ENCODE peak calls at places on chromosomes 12 and 14, in ten cellular contexts. U, K, J, M, I, C, L, P, S and F are unnamed samples.

GRCh38 chr14:39228509-39229221 is 5.0 kb upstream of the MIA2 start:
- DNase-seq in U (no peak), K (no peak), J (no peak), M (no peak), I (no peak), C (peak; percentile 6), L (no peak), P (no peak), S (no peak), F (no peak)

GRCh38 chr14:77037886-77038511 is 9.5 kb upstream of the IRF2BPL start:
- DNase-seq in U (no peak), K (no peak), J (no peak), M (no peak), I (no peak), C (peak; percentile 48), L (peak; percentile 51), P (no peak), S (no peak), F (no peak)

GRCh38 chr14:79051009-79051710 is 881.0 kb downstream of the NRXN3 start:
- DNase-seq in U (no peak), K (no peak), J (no peak), M (no peak), I (no peak), C (no peak), L (no peak), P (no peak), S (no peak), F (no peak)

GRCh38 chr12:132754555-132754954 is 7.1 kb downstream of the ANKLE2 start:
- DNase-seq in U (no peak), K (no peak), J (no peak), M (no peak), I (no peak), C (no peak), L (no peak), P (no peak), S (no peak), F (no peak)

GRCh38 chr12:68154768-68155167 is 4.8 kb downstream of the IFNG start:
- DNase-seq in U (no peak), K (no peak), J (no peak), M (no peak), I (no peak), C (no peak), L (no peak), P (no peak), S (no peak), F (no peak)

GRCh38 chr12:46608431-46609280 is 217.1 kb downstream of the SLC38A4 start:
- DNase-seq in U (peak; percentile 57), K (no peak), J (no peak), M (peak; percentile 79), I (no peak), C (no peak), L (no peak), P (no peak), S (no peak), F (no peak)

GRCh38 chr14:75561013-75561432 is 17.4 kb upstream of the FLVCR2 start:
- DNase-seq in U (peak; percentile 38), K (peak; percentile 81), J (peak; percentile 54), M (peak; percentile 71), I (peak; percentile 45), C (no peak), L (peak; percentile 41), P (peak; percentile 84), S (no peak), F (peak; percentile 30)

GRCh38 chr12:24109381-24110039 is 160.0 kb upstream of the SOX5 start:
- DNase-seq in U (no peak), K (no peak), J (no peak), M (peak; percentile 43), I (no peak), C (no peak), L (no peak), P (no peak), S (no peak), F (no peak)

GRCh38 chr12:132108211-132108832 is 35.8 kb downstream of the DDX51 start:
- DNase-seq in U (no peak), K (no peak), J (no peak), M (no peak), I (no peak), C (no peak), L (no peak), P (no peak), S (no peak), F (no peak)

GRCh38 chr12:1594045-1594294 is 411 bp downstream of the FBXL14 start:
- DNase-seq in U (no peak), K (peak; percentile 65), J (no peak), M (no peak), I (no peak), C (peak; percentile 76), L (no peak), P (no peak), S (no peak), F (no peak)

GRCh38 chr12:117047810-117048584 is 51.2 kb downstream of the TESC start:
- DNase-seq in U (no peak), K (no peak), J (no peak), M (peak; percentile 8), I (no peak), C (no peak), L (no peak), P (no peak), S (no peak), F (no peak)

GRCh38 chr12:92927436-92928116 is 1.5 kb downstream of the EEA1 start:
- DNase-seq in U (peak; percentile 49), K (no peak), J (no peak), M (peak; percentile 78), I (no peak), C (no peak), L (no peak), P (no peak), S (no peak), F (no peak)

GRCh38 chr12:67740706-67741105 is 92.2 kb downstream of the DYRK2 start:
- DNase-seq in U (no peak), K (no peak), J (no peak), M (no peak), I (no peak), C (no peak), L (no peak), P (no peak), S (no peak), F (no peak)

GRCh38 chr12:100324498-100324897 is 32.4 kb upstream of the SLC17A8 start:
- DNase-seq in U (no peak), K (no peak), J (no peak), M (no peak), I (no peak), C (no peak), L (no peak), P (no peak), S (no peak), F (no peak)

GRCh38 chr14:73209943-73210342 is 27.4 kb upstream of the PAPLN start:
- DNase-seq in U (no peak), K (no peak), J (no peak), M (peak; percentile 72), I (no peak), C (no peak), L (no peak), P (no peak), S (no peak), F (no peak)

GRCh38 chr12:31726575-31726974 is 2.2 kb downstream of the AMN1 start:
- DNase-seq in U (no peak), K (no peak), J (no peak), M (no peak), I (no peak), C (no peak), L (no peak), P (no peak), S (no peak), F (no peak)

GRCh38 chr12:53696285-53696654 is 20.4 kb upstream of the ATP5MC2 start:
- DNase-seq in U (peak; percentile 50), K (peak; percentile 88), J (no peak), M (peak; percentile 83), I (peak; percentile 89), C (peak; percentile 19), L (no peak), P (peak; percentile 86), S (no peak), F (no peak)

GRCh38 chr12:43316506-43316905 is 235.5 kb downstream of the ADAMTS20 start:
- DNase-seq in U (no peak), K (no peak), J (no peak), M (no peak), I (no peak), C (no peak), L (no peak), P (no peak), S (no peak), F (no peak)

GRCh38 chr12:107983871-107984480 is 145.1 kb upstream of the WSCD2 start:
- DNase-seq in U (no peak), K (no peak), J (no peak), M (no peak), I (no peak), C (no peak), L (no peak), P (no peak), S (no peak), F (no peak)

GRCh38 chr14:72710212-72710611 is 183.7 kb downstream of the DPF3 start:
- DNase-seq in U (no peak), K (no peak), J (no peak), M (peak; percentile 18), I (peak; percentile 39), C (no peak), L (no peak), P (no peak), S (no peak), F (no peak)

GRCh38 chr12:112236386-112236785 is 111.0 kb downstream of the TRAFD1 start:
- DNase-seq in U (no peak), K (no peak), J (no peak), M (peak; percentile 3), I (no peak), C (no peak), L (no peak), P (no peak), S (no peak), F (no peak)

GRCh38 chr12:116202940-116203339 is 74.6 kb downstream of the MED13L start:
- DNase-seq in U (peak; percentile 25), K (no peak), J (no peak), M (no peak), I (no peak), C (no peak), L (no peak), P (no peak), S (no peak), F (no peak)

GRCh38 chr12:48977290-48978281 is 536 bp upstream of the WNT1 start:
- DNase-seq in U (no peak), K (peak; percentile 73), J (peak; percentile 91), M (peak; percentile 65), I (no peak), C (peak; percentile 74), L (peak; percentile 80), P (peak; percentile 62), S (peak; percentile 79), F (peak; percentile 58)

GRCh38 chr14:103199141-103199540 is 75.9 kb downstream of the TNFAIP2 start:
- DNase-seq in U (no peak), K (no peak), J (no peak), M (peak; percentile 64), I (no peak), C (no peak), L (no peak), P (no peak), S (no peak), F (no peak)

GRCh38 chr14:78399316-78399889 is 229.2 kb downstream of the NRXN3 start:
- DNase-seq in U (no peak), K (no peak), J (no peak), M (peak; percentile 50), I (no peak), C (peak; percentile 11), L (no peak), P (no peak), S (no peak), F (no peak)